ENCODE peak calls at places on chromosomes 6 and 20, in five cellular contexts. K, U, C, M and B are unnamed samples.

GRCh38 chr6:22838346-22838745 is 269.0 kb downstream of the HDGFL1 start:
- DNase-seq in M (no peak), K (no peak), U (peak; percentile 16), C (no peak), B (no peak)

GRCh38 chr6:31952140-31952805 is 6.4 kb downstream of the CFB start:
- DNase-seq in U (peak; percentile 65), C (peak; percentile 66), K (no peak), M (no peak), B (no peak)

GRCh38 chr6:19849736-19850135 is 12.6 kb downstream of the ID4 start:
- DNase-seq in C (no peak), M (no peak), U (no peak), K (no peak), B (no peak)

GRCh38 chr6:158769696-158770446 is 49.3 kb downstream of the EZR start:
- DNase-seq in M (no peak), U (no peak), K (no peak), C (peak; percentile 31), B (no peak)

GRCh38 chr6:3895303-3895635 is 46.1 kb downstream of the FAM50B start:
- DNase-seq in C (no peak), K (no peak), U (no peak), M (no peak), B (no peak)

GRCh38 chr6:27795697-27796494 is 116.3 kb downstream of the OR2B2 start:
- DNase-seq in U (peak; percentile 95), K (no peak), M (peak; percentile 96), C (no peak), B (no peak)

GRCh38 chr6:168371989-168372711 is 52.6 kb upstream of the DACT2 start:
- DNase-seq in M (no peak), U (no peak), C (peak; percentile 8), K (no peak), B (no peak)

GRCh38 chr6:129853996-129854711 is 7.0 kb downstream of the TMEM244 start:
- DNase-seq in K (no peak), U (no peak), C (no peak), M (no peak), B (peak; percentile 12)

GRCh38 chr20:56865055-56865454 is 235.9 kb downstream of the TFAP2C start:
- DNase-seq in K (no peak), C (no peak), U (peak; percentile 22), M (no peak), B (no peak)

GRCh38 chr6:143130928-143131327 is 70.2 kb downstream of the AIG1 start:
- DNase-seq in K (no peak), C (no peak), M (no peak), U (no peak), B (no peak)

GRCh38 chr20:19233025-19233794 is 20.8 kb downstream of the SLC24A3 start:
- DNase-seq in U (peak; percentile 22), K (no peak), C (no peak), M (no peak), B (no peak)

GRCh38 chr6:6057442-6058053 is 50.8 kb upstream of the NRN1 start:
- DNase-seq in C (no peak), K (no peak), M (peak; percentile 41), U (peak; percentile 27), B (peak; percentile 13)

GRCh38 chr20:25039697-25040437 is 18.1 kb downstream of the ACSS1 start:
- DNase-seq in K (no peak), U (peak; percentile 57), C (peak; percentile 92), M (no peak), B (no peak)

GRCh38 chr20:2468581-2469407 is 1.8 kb downstream of the SNRPB start:
- DNase-seq in C (no peak), K (no peak), M (no peak), U (peak; percentile 33), B (no peak)

GRCh38 chr6:55182016-55182650 is 7.8 kb downstream of the HCRTR2 start:
- DNase-seq in K (no peak), C (no peak), U (no peak), M (no peak), B (no peak)

GRCh38 chr6:41733707-41734665 is 1.4 kb downstream of the TFEB start:
- DNase-seq in M (no peak), C (peak; percentile 75), K (no peak), U (peak; percentile 82), B (no peak)

GRCh38 chr6:155128971-155129370 is 133.9 kb downstream of the TIAM2 start:
- DNase-seq in C (no peak), M (no peak), K (no peak), U (no peak), B (no peak)

GRCh38 chr20:2799688-2800589 is 488 bp downstream of the CPXM1 start:
- DNase-seq in C (no peak), M (no peak), U (no peak), K (no peak), B (no peak)

GRCh38 chr6:124099520-124099919 is 295.9 kb downstream of the NKAIN2 start:
- DNase-seq in M (no peak), K (no peak), C (no peak), U (no peak), B (no peak)

GRCh38 chr20:38152175-38153010 is 12.7 kb downstream of the TGM2 start:
- DNase-seq in K (peak; percentile 98), C (peak; percentile 84), U (peak; percentile 81), M (no peak), B (no peak)

GRCh38 chr20:53943522-53944291 is 126.7 kb downstream of the BCAS1 start:
- DNase-seq in K (no peak), C (no peak), U (peak; percentile 61), M (no peak), B (no peak)

GRCh38 chr20:46548688-46549087 is 1.8 kb downstream of the OCSTAMP start:
- DNase-seq in K (no peak), M (no peak), C (no peak), U (no peak), B (no peak)

GRCh38 chr20:58131111-58131510 is 97.3 kb downstream of the ANKRD60 start:
- DNase-seq in M (no peak), C (no peak), K (peak; percentile 68), U (no peak), B (no peak)

GRCh38 chr6:150327117-150327774 is 41.6 kb upstream of the IYD start:
- DNase-seq in C (peak; percentile 46), K (no peak), U (no peak), M (no peak), B (no peak)

GRCh38 chr20:36591854-36592641 is 13.5 kb upstream of the RAB5IF start:
- DNase-seq in U (peak; percentile 48), C (no peak), M (no peak), K (no peak), B (no peak)

GRCh38 chr20:62894261-62894660 is 32.0 kb downstream of the DIDO1 start:
- DNase-seq in M (no peak), C (no peak), K (peak; percentile 67), U (no peak), B (no peak)

GRCh38 chr20:33181482-33182093 is 13.6 kb downstream of the BPIFA2 start:
- DNase-seq in U (no peak), M (no peak), K (peak; percentile 73), C (no peak), B (no peak)

GRCh38 chr6:155219858-155220301 is 43.9 kb upstream of the CLDN20 start:
- DNase-seq in C (no peak), M (no peak), U (no peak), K (no peak), B (no peak)

GRCh38 chr6:74871757-74872156 is 334.1 kb downstream of the COL12A1 start:
- DNase-seq in U (no peak), M (no peak), K (no peak), C (no peak), B (no peak)

GRCh38 chr6:113644861-113645575 is 212.1 kb upstream of the MARCKS start:
- DNase-seq in K (no peak), C (no peak), M (no peak), U (peak; percentile 98), B (peak; percentile 84)

GRCh38 chr20:24572862-24573261 is 103.4 kb downstream of the SYNDIG1 start:
- DNase-seq in U (no peak), C (no peak), M (no peak), K (no peak), B (no peak)

GRCh38 chr6:24696097-24696496 is 22.9 kb downstream of the C6orf62 start:
- DNase-seq in U (no peak), C (no peak), K (no peak), M (no peak), B (no peak)

GRCh38 chr20:325889-326644 is 715 bp downstream of the SOX12 start:
- DNase-seq in M (no peak), C (peak; percentile 65), U (peak; percentile 63), K (peak; percentile 84), B (no peak)

GRCh38 chr20:10357974-10358373 is 76.0 kb downstream of the MKKS start:
- DNase-seq in C (no peak), M (no peak), U (peak; percentile 26), K (no peak), B (no peak)
- TF ChIP-seq CTCF in C (peak; percentile 4), M (peak; percentile 32), U (peak; percentile 62), K (peak; percentile 42), B (peak; percentile 35)

GRCh38 chr6:14074723-14075503 is 42.7 kb upstream of the CD83 start:
- DNase-seq in C (no peak), M (no peak), K (no peak), U (peak; percentile 79), B (no peak)
- H3K4me3 ChIP-seq in C (peak overlapping the region; percentile 60), M (peak overlapping the region; percentile 38), K (peak overlapping the region; percentile 27), U (peak overlapping the region; percentile 53), B (peak overlapping the region; percentile 52)

GRCh38 chr6:108247965-108248536 is 12.8 kb downstream of the SNX3 start:
- DNase-seq in M (no peak), C (no peak), U (peak; percentile 54), K (no peak), B (no peak)
- TF ChIP-seq CTCF in M (peak; percentile 31), C (no peak), U (no peak), K (no peak), B (peak; percentile 15)

DNA sequence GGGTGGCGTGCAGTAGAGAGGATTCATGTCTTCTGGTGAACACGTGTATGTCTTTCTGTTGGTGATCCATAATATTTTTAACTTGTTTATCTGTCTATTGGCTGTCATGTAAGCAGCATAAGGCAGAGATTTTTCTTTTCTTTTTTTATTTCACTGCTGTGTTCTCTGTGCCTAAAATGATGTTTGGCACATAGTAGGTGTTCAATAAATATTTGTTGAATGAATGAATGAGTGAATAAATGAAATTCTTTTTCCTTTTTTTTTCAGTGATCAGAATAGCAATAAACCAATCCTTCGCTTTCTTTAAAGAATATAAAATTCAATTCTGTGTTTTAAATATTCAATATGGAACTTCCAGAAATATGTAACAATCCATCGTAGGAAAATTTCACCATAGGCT is 30.0 kb downstream of the MAK start:
- DNase-seq in M (no peak), U (no peak), C (no peak), K (no peak), B (no peak)
- H3K4me3 ChIP-seq in M (no peak overlapping the region), U (no peak overlapping the region), C (no peak overlapping the region), K (no peak overlapping the region), B (no peak overlapping the region)

GRCh38 chr6:51927450-51927849 is 160.0 kb downstream of the PKHD1 start:
- DNase-seq in U (no peak), C (no peak), M (no peak), K (no peak), B (no peak)

GRCh38 chr6:51928320-51928719 is 159.1 kb downstream of the PKHD1 start:
- DNase-seq in U (no peak), M (no peak), C (no peak), K (no peak), B (no peak)

GRCh38 chr6:51932956-51933355 is 154.5 kb downstream of the PKHD1 start:
- DNase-seq in C (no peak), U (no peak), M (no peak), K (no peak), B (no peak)

GRCh38 chr6:51929934-51930574 is 157.4 kb downstream of the PKHD1 start:
- DNase-seq in U (no peak), C (no peak), M (no peak), K (no peak), B (no peak)

GRCh38 chr6:51930602-51931001 is 156.8 kb downstream of the PKHD1 start:
- DNase-seq in M (no peak), U (no peak), K (no peak), C (no peak), B (no peak)
- TF ChIP-seq CTCF in M (no peak), U (no peak), K (no peak), C (no peak), B (no peak)